ENCODE peak calls at places on chromosomes 4 and X, in seven cellular contexts. K, D, F, M, Y, P and R are unnamed samples. For H3K4me1 and H3K9me3, the result is how much of the 10 kb centered on the place peaks cover.

GRCh38 chr4:72997409-72997808 is 72.1 kb downstream of the COX18 start:
- DNase-seq in K (peak), F (no peak), M (peak), D (no peak), P (no peak), Y (no peak), R (no peak)

GRCh38 chrX:132676102-132676501 is 187.3 kb upstream of the MBNL3 start:
- DNase-seq in K (no peak), Y (no peak), F (no peak), P (no peak), D (no peak), M (no peak), R (no peak)

GRCh38 chrX:22164770-22165388 is 107.8 kb upstream of the CBLL2 start:
- DNase-seq in K (no peak), M (no peak), D (no peak), F (no peak), P (no peak), Y (no peak), R (no peak)

GRCh38 chr4:70991596-70991995 is 1.9 kb upstream of the DCK start:
- DNase-seq in D (no peak), F (no peak), M (no peak), K (no peak), P (no peak), Y (no peak), R (no peak)

GRCh38 chrX:41730101-41730500 is 6.1 kb downstream of the GPR82 start:
- DNase-seq in P (no peak), M (no peak), F (no peak), D (no peak), Y (no peak), K (no peak), R (no peak)

GRCh38 chr4:25937801-25938200 is 23.8 kb downstream of the SMIM20 start:
- DNase-seq in D (no peak), P (no peak), M (no peak), K (no peak), Y (no peak), F (no peak), R (no peak)

GRCh38 chr4:182448281-182449151 is 205.3 kb downstream of the TENM3 start:
- DNase-seq in K (peak), P (no peak), Y (peak), D (peak), M (peak), F (peak), R (peak)

GRCh38 chr4:82780398-82781231 is 18.0 kb downstream of the SCD5 start:
- DNase-seq in P (no peak), Y (peak), K (peak), F (peak), M (peak), D (peak), R (peak)

GRCh38 chr4:138291431-138291830 is 49.3 kb upstream of the SLC7A11 start:
- DNase-seq in D (no peak), K (no peak), Y (no peak), M (no peak), F (no peak), P (no peak), R (no peak)

GRCh38 chrX:136711147-136711546 is 63.2 kb downstream of the CD40LG start:
- DNase-seq in K (no peak), F (peak), M (no peak), Y (no peak), P (peak), D (peak), R (peak)

GRCh38 chr4:140720387-140721087 is 35.6 kb downstream of the TBC1D9 start:
- DNase-seq in Y (no peak), F (no peak), P (peak), K (no peak), D (no peak), M (no peak), R (no peak)
- H3K4me1 ChIP-seq in Y (under half), F (under half), P (half or more), K (under half), D (under half), M (half or more), R (under half)

GRCh38 chrX:81876437-81876836 is 674.5 kb downstream of the SH3BGRL start:
- DNase-seq in F (no peak), M (no peak), P (no peak), K (no peak), D (no peak), Y (no peak), R (no peak)
- H3K9me3 ChIP-seq in F (under half), M (under half), P (under half), K (under half), D (under half), Y (under half), R (under half)

DNA sequence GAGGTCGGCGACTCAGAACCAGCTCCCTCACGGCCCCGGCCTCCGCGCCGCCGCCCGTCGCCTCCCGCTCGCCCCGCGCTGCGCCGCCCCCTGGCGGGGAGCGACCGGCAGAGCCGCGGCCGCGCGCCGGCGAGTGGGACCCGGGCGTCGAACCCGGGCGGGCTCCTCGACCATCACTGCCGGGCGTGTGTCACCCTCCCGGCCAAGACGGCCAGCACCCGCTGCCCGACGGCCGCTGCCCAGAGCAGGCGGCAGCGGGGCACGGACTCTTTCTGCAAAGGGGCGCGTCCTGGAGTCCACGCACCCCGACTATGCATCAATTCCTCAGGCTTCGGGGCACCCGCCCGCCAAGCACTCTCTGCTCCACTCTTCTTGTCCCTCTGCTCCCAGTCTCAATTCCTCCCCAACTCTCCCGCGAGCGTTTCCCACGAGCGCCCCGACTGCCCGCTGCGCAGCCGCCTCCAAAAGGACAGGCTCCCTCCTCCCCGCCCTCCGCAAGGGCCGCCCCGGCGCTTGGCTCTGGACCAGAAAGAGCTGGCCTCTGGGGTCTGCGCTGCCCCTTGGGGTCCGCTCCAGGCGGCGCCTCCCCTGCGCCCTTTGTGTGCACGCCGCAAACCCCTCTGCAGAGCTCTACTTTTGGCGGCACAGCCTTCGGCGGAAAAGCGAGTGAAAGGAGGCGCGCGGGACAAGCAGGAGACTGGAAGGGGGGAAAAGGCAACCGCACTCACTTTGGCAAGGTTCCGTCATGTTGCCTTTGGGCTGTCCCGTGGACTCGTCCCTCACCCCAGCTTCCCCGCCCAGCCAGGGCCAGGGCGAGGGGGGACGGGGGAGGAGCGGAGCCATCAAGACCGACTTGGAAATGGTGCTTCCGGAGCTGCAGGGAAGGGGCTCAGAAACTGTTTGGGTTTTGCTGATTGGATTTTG is 1.1 kb downstream of the PDE5A start:
- DNase-seq in P (peak), K (peak), Y (peak), D (peak), M (peak), F (peak), R (peak)
- TF ChIP-seq CTCF in P (peak), K (peak), Y (peak), D (peak), M (peak), F (peak), R (peak)

GRCh38 chr4:94484818-94485217 is 33.1 kb downstream of the PDLIM5 start:
- DNase-seq in K (no peak), F (no peak), P (no peak), Y (no peak), M (no peak), D (no peak), R (no peak)
- H3K4me1 ChIP-seq in K (under half), F (under half), P (under half), Y (under half), M (under half), D (under half), R (half or more)

GRCh38 chrX:145484740-145485139 is 237.4 kb downstream of the SPANXN1 start:
- DNase-seq in M (no peak), P (no peak), K (no peak), D (no peak), Y (no peak), F (no peak), R (no peak)
- H3K9me3 ChIP-seq in M (under half), P (under half), K (under half), D (under half), Y (under half), F (under half), R (under half)

GRCh38 chr4:11616856-11617255 is 188.2 kb upstream of the HS3ST1 start:
- DNase-seq in P (no peak), D (no peak), K (no peak), M (no peak), Y (no peak), F (no peak), R (no peak)

GRCh38 chr4:11614426-11614825 is 185.7 kb upstream of the HS3ST1 start:
- DNase-seq in K (no peak), F (no peak), Y (no peak), P (no peak), D (peak), M (no peak), R (no peak)

GRCh38 chr4:11611868-11612267 is 183.2 kb upstream of the HS3ST1 start:
- DNase-seq in K (no peak), Y (no peak), D (no peak), P (no peak), M (no peak), F (no peak), R (no peak)

GRCh38 chr4:11618666-11619282 is 190.1 kb upstream of the HS3ST1 start:
- DNase-seq in D (peak), Y (no peak), M (no peak), K (no peak), P (no peak), F (no peak), R (no peak)

GRCh38 chr4:11615601-11616000 is 186.9 kb upstream of the HS3ST1 start:
- DNase-seq in K (no peak), P (no peak), Y (no peak), M (no peak), D (peak), F (no peak), R (no peak)
- TF ChIP-seq CTCF in K (no peak), P (no peak), Y (no peak), M (no peak), D (no peak), F (no peak), R (no peak)

GRCh38 chrX:102959471-102959870 is 22.4 kb downstream of the RAB40AL start:
- DNase-seq in Y (no peak), D (no peak), F (no peak), K (no peak), P (no peak), M (no peak), R (no peak)
- H3K4me1 ChIP-seq in Y (under half), D (under half), F (under half), K (under half), P (under half), M (under half), R (under half)

GRCh38 chr4:211033-211511 is 86.8 kb downstream of the ZNF718 start:
- DNase-seq in F (no peak), D (no peak), P (peak), M (no peak), K (no peak), Y (no peak), R (no peak)

GRCh38 chr4:206054-206453 is 81.8 kb downstream of the ZNF718 start:
- DNase-seq in D (no peak), Y (no peak), M (no peak), P (no peak), K (no peak), F (no peak), R (no peak)

GRCh38 chr4:200936-201335 is 76.6 kb downstream of the ZNF718 start:
- DNase-seq in D (no peak), P (no peak), K (no peak), F (no peak), Y (no peak), M (no peak), R (no peak)

GRCh38 chr4:205097-205756 is 80.9 kb downstream of the ZNF718 start:
- DNase-seq in P (no peak), D (no peak), Y (no peak), F (no peak), K (no peak), M (no peak), R (no peak)
- H3K9me3 ChIP-seq in P (under half), D (under half), Y (half or more), F (under half), K (under half), M (under half), R (under half)

GRCh38 chr4:119034276-119035008 is 101.2 kb upstream of the MYOZ2 start:
- DNase-seq in P (no peak), Y (no peak), K (no peak), F (no peak), D (no peak), M (no peak), R (no peak)
- TF ChIP-seq CTCF in P (no peak), Y (no peak), K (no peak), F (no peak), D (no peak), M (no peak), R (peak)